ENCODE peak calls at places on chromosomes 7 and 10, in six cellular contexts. T is stimulated activated naive CD8-positive, alpha-beta T cell treated with anti-CD3 and anti-CD28 coated beads, Interleukin-15, Interleukin-2, amounts not matched to agents 100 U/mL and 50 U/mL, for 24 hours; S is IMR-90; M is T-cell; Y is naive thymus-derived CD4-positive, alpha-beta T cell; L is right cardiac atrium. V is an unnamed sample.

GRCh38 chr7:66952343-66953043 is 31.5 kb downstream of the TMEM248 start:
- ATAC-seq in T (no peak), S (peak; percentile 94), M (no peak), Y (no peak), L (peak; percentile 82), V (no peak)

GRCh38 chr7:159067870-159068787 is 76.5 kb downstream of the VIPR2 start:
- ATAC-seq in T (peak; percentile 53), S (no peak), M (peak; percentile 52), Y (peak; percentile 49), L (peak; percentile 91), V (no peak)

GRCh38 chr10:123643315-123643714 is 22.8 kb upstream of the GPR26 start:
- ATAC-seq in T (no peak), S (no peak), M (no peak), Y (no peak), L (no peak), V (no peak)

GRCh38 chr7:123979876-123980275 is 53.0 kb downstream of the TMEM229A start:
- ATAC-seq in T (no peak), S (no peak), M (no peak), Y (no peak), L (no peak), V (no peak)

GRCh38 chr7:107029061-107029763 is 15.3 kb upstream of the PRKAR2B start:
- ATAC-seq in T (no peak), S (no peak), M (no peak), Y (no peak), L (peak; percentile 58), V (no peak)

GRCh38 chr7:139629392-139630082 is 106.1 kb downstream of the CLEC2L start:
- ATAC-seq in T (no peak), S (no peak), M (no peak), Y (no peak), L (no peak), V (no peak)

GRCh38 chr10:122558452-122558851 is 2.1 kb upstream of the DMBT1 start:
- ATAC-seq in T (no peak), S (no peak), M (peak; percentile 58), Y (peak; percentile 26), L (no peak), V (no peak)

GRCh38 chr7:66617295-66617694 is 11.4 kb upstream of the KCTD7 start:
- ATAC-seq in T (no peak), S (peak; percentile 70), M (no peak), Y (no peak), L (no peak), V (no peak)

GRCh38 chr7:41437257-41438196 is 265.4 kb downstream of the INHBA start:
- ATAC-seq in T (no peak), S (no peak), M (no peak), Y (no peak), L (peak; percentile 61), V (no peak)

GRCh38 chr10:112716924-112717348 is 233.1 kb upstream of the TCF7L2 start:
- ATAC-seq in T (no peak), S (peak; percentile 77), M (no peak), Y (no peak), L (peak; percentile 90), V (no peak)

GRCh38 chr7:121798896-121799295 is 74.1 kb upstream of the PTPRZ1 start:
- ATAC-seq in T (no peak), S (no peak), M (no peak), Y (no peak), L (no peak), V (no peak)

GRCh38 chr10:47113907-47114500 is 186.0 kb upstream of the GDF10 start:
- ATAC-seq in T (no peak), S (no peak), M (no peak), Y (no peak), L (no peak), V (no peak)

GRCh38 chr10:89217057-89217990 is 10.2 kb upstream of the CH25H start:
- ATAC-seq in T (no peak), S (peak; percentile 79), M (peak; percentile 69), Y (peak; percentile 75), L (peak; percentile 29), V (peak; percentile 34)

GRCh38 chr10:124114696-124115095 is 21.3 kb upstream of the CHST15 start:
- ATAC-seq in T (no peak), S (no peak), M (no peak), Y (no peak), L (no peak), V (no peak)

GRCh38 chr7:131034166-131034881 is 293.4 kb upstream of the MKLN1 start:
- ATAC-seq in T (no peak), S (no peak), M (peak; percentile 17), Y (peak; percentile 16), L (peak; percentile 36), V (no peak)

GRCh38 chr10:63103971-63104409 is 29.1 kb upstream of the NRBF2 start:
- ATAC-seq in T (peak; percentile 80), S (no peak), M (no peak), Y (no peak), L (no peak), V (peak; percentile 36)

GRCh38 chr10:84267503-84268126 is 22.8 kb downstream of the RGR start:
- ATAC-seq in T (peak; percentile 75), S (peak; percentile 31), M (peak; percentile 55), Y (peak; percentile 76), L (peak; percentile 46), V (peak; percentile 39)

GRCh38 chr10:21020545-21020944 is 123.4 kb upstream of the NEBL start:
- ATAC-seq in T (peak; percentile 23), S (no peak), M (no peak), Y (no peak), L (peak; percentile 22), V (peak; percentile 51)

GRCh38 chr7:65254061-65254460 is 119.6 kb upstream of the ZNF92 start:
- ATAC-seq in T (no peak), S (no peak), M (no peak), Y (no peak), L (no peak), V (no peak)

V was measured in stimulated activated memory B cell treated with anti-CD40 and anti-IgM and Interleukin-4, amounts not matched to agents 10 μg/mL and 1 μg/mL and 100 μg/mL, for 72 hours.